ENCODE peak calls at places on chromosome 10, in four cellular contexts. K is HL-60, U is GM12891, Q is K562. Z is an unnamed sample.
A peak's percentile ranks its signal among the peaks of the same experiment; 100 is the strongest.

GRCh38 chr10:60099998-60100747 is 193.8 kb upstream of the CCDC6 start:
- DNase-seq in K (peak; percentile 5), U (no peak), Q (peak; percentile 60), Z (no peak)

GRCh38 chr10:115818015-115818414 is 455.0 kb downstream of the GFRA1 start:
- DNase-seq in K (no peak), U (no peak), Q (no peak), Z (no peak)

GRCh38 chr10:7767209-7767608 is 20.6 kb downstream of the KIN start:
- DNase-seq in K (no peak), U (no peak), Q (no peak), Z (no peak)

GRCh38 chr10:103820101-103821062 is 35.0 kb downstream of the SH3PXD2A start:
- DNase-seq in K (no peak), U (no peak), Q (no peak), Z (no peak)

GRCh38 chr10:30562787-30563186 is 66.8 kb downstream of the LYZL2 start:
- DNase-seq in K (no peak), U (no peak), Q (no peak), Z (no peak)

GRCh38 chr10:86968271-86968993 is at the start of gene ADIRF:
- DNase-seq in K (no peak), U (no peak), Q (no peak), Z (no peak)

GRCh38 chr10:3902054-3902808 is 117.2 kb upstream of the KLF6 start:
- DNase-seq in K (no peak), U (peak; percentile 24), Q (no peak), Z (peak; percentile 93)

GRCh38 chr10:127972958-127973357 is 66.1 kb downstream of the PTPRE start:
- DNase-seq in K (no peak), U (no peak), Q (no peak), Z (no peak)

GRCh38 chr10:29212597-29212996 is 76.3 kb upstream of the LYZL1 start:
- DNase-seq in K (no peak), U (no peak), Q (no peak), Z (no peak)

DNA sequence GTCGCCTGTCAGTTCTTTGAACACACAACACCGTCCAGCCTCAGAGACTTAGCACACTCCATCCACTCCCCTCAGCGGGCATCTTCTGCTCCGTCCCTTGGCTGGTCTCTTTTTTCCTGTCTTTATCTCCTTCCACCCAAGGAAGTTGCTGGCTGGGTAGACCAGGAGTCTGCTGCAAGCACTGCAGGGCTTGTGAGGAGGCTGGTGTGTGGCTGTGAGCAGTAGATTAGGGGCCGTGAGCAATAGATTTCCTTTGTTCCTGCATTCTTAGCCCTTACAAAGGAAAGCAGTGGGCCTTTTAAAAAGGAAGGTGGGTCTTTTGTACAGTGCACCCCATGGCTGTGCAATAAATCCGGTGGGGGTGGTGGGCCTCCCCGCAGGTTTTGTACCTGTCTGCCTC is 100.3 kb upstream of the BTBD16 start:
- DNase-seq in K (no peak), U (no peak), Q (no peak), Z (no peak)
- TF ChIP-seq SPI1 in K (no peak), U (no peak), Q (no peak), Z (no peak)

GRCh38 chr10:5563991-5564536 is 39.3 kb downstream of the CALML3 start:
- DNase-seq in K (no peak), U (no peak), Q (peak; percentile 42), Z (no peak)
- TF ChIP-seq SPI1 in K (no peak), U (no peak), Q (no peak), Z (no peak)

GRCh38 chr10:89158446-89158845 is 48.7 kb downstream of the CH25H start:
- DNase-seq in K (no peak), U (no peak), Q (no peak), Z (no peak)

GRCh38 chr10:89163265-89163995 is 43.7 kb downstream of the CH25H start:
- DNase-seq in K (peak; percentile 5), U (peak; percentile 39), Q (no peak), Z (peak; percentile 76)

GRCh38 chr10:89164080-89164479 is 43.0 kb downstream of the CH25H start:
- DNase-seq in K (peak; percentile 22), U (no peak), Q (no peak), Z (no peak)

GRCh38 chr10:89159761-89160160 is 47.4 kb downstream of the CH25H start:
- DNase-seq in K (no peak), U (no peak), Q (no peak), Z (no peak)

DNA sequence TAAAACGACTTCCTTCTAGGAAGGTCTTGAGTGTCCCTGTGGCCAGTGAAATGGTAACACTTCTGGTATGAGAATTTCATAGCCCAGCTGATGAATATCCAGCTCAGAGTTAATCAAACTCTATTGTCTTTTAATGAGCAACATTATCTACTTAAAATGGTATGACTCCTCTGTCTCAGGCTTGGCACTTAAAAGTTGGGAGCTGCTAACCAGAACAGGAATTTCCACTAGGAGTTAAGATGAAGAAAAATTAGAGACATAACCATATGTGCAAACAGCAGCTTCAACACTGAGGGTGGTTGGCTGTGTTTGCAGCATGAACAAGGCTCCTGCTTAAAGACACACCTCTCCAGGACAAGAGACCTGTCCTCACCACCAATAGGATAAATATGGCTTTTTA is 46.8 kb downstream of the CH25H start:
- DNase-seq in K (no peak), U (no peak), Q (no peak), Z (no peak)
- TF ChIP-seq SPI1 in K (no peak), U (no peak), Q (no peak), Z (no peak)

GRCh38 chr10:14904316-14904732 is 25.7 kb downstream of the SUV39H2 start:
- DNase-seq in K (no peak), U (no peak), Q (peak; percentile 41), Z (no peak)
- TF ChIP-seq SPI1 in K (no peak), U (no peak), Q (no peak), Z (no peak)

DNA sequence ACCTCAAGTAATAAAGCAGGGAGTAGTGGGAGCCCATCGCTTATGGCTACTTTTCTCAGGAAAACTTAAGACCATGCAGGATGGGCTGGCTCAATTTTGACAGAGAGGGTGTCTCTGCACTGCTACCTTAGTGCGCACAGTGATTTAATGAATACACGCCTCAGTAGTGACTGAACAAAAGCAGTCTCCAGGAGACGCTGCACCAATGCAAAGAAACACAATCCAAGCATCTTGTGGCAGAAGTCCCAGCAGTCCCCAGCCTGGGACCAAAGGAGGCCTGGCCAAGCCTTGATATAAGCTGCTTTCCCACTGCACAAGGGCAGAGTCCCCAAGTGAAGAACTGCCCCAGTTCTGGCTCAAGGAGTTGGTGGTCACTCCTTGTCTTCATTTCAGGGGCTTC is 368.9 kb downstream of the KCNMA1 start:
- DNase-seq in K (no peak), U (no peak), Q (no peak), Z (no peak)
- TF ChIP-seq SPI1 in K (no peak), U (no peak), Q (no peak), Z (no peak)

GRCh38 chr10:91939653-91940052 is 16.1 kb downstream of the BTAF1 start:
- DNase-seq in K (no peak), U (no peak), Q (no peak), Z (no peak)
- TF ChIP-seq SPI1 in K (no peak), U (no peak), Q (no peak), Z (no peak)

Z was measured in GM12878.